ENCODE peak calls at places on chromosomes 2 and 18, in six cellular contexts. A, R, P, T, D and V are unnamed samples.

GRCh38 chr2:61714210-61714609 is 139.7 kb downstream of the FAM161A start:
- DNase-seq in A (no peak), R (no peak), P (no peak), T (no peak), D (no peak), V (no peak)

GRCh38 chr2:175575346-175576258 is 394.1 kb upstream of the ATP5MC3 start:
- DNase-seq in A (no peak), R (peak), P (no peak), T (no peak), D (no peak), V (no peak)

GRCh38 chr2:239461551-239462515 is 61.0 kb upstream of the HDAC4 start:
- DNase-seq in A (peak), R (no peak), P (no peak), T (no peak), D (peak), V (no peak)

GRCh38 chr2:213251618-213252017 is 32.6 kb upstream of the SPAG16 start:
- DNase-seq in A (no peak), R (no peak), P (peak), T (no peak), D (peak), V (peak)

GRCh38 chr18:477565-477964 is 22.9 kb downstream of the COLEC12 start:
- DNase-seq in A (no peak), R (no peak), P (peak), T (no peak), D (no peak), V (no peak)

GRCh38 chr2:138516030-138516704 is 14.6 kb downstream of the SPOPL start:
- DNase-seq in A (no peak), R (no peak), P (peak), T (no peak), D (no peak), V (peak)

GRCh38 chr2:200658278-200658864 is 72.6 kb downstream of the AOX1 start:
- DNase-seq in A (no peak), R (no peak), P (no peak), T (no peak), D (no peak), V (no peak)

GRCh38 chr2:63569740-63570139 is 18.5 kb downstream of the WDPCP start:
- DNase-seq in A (no peak), R (peak), P (no peak), T (no peak), D (no peak), V (no peak)

GRCh38 chr2:69807821-69808540 is 21.5 kb upstream of the GMCL1 start:
- DNase-seq in A (no peak), R (no peak), P (no peak), T (no peak), D (no peak), V (no peak)

GRCh38 chr2:23465138-23465537 is 80.2 kb downstream of the KLHL29 start:
- DNase-seq in A (no peak), R (no peak), P (no peak), T (no peak), D (no peak), V (no peak)

GRCh38 chr2:501130-501529 is 176.1 kb downstream of the TMEM18 start:
- DNase-seq in A (no peak), R (no peak), P (no peak), T (no peak), D (no peak), V (no peak)

GRCh38 chr2:55309441-55309840 is 40.4 kb upstream of the MTIF2 start:
- DNase-seq in A (no peak), R (no peak), P (no peak), T (no peak), D (no peak), V (peak)

GRCh38 chr18:77657651-77658308 is 408.1 kb downstream of the GALR1 start:
- DNase-seq in A (no peak), R (no peak), P (no peak), T (no peak), D (no peak), V (no peak)

GRCh38 chr2:7048762-7049294 is 131.6 kb downstream of the RNF144A start:
- DNase-seq in A (no peak), R (no peak), P (no peak), T (no peak), D (no peak), V (no peak)

GRCh38 chr2:7191927-7192326 is 274.7 kb downstream of the RNF144A start:
- DNase-seq in A (no peak), R (no peak), P (peak), T (no peak), D (no peak), V (peak)

GRCh38 chr2:112184121-112184520 is 45.9 kb downstream of the FBLN7 start:
- DNase-seq in A (no peak), R (no peak), P (no peak), T (no peak), D (no peak), V (no peak)

GRCh38 chr18:41504316-41504715 is 450.7 kb upstream of the PIK3C3 start:
- DNase-seq in A (no peak), R (no peak), P (no peak), T (no peak), D (no peak), V (no peak)

GRCh38 chr2:9145109-9145751 is 61.4 kb upstream of the ASAP2 start:
- DNase-seq in A (no peak), R (no peak), P (no peak), T (no peak), D (peak), V (peak)

GRCh38 chr2:229443869-229444268 is 172.8 kb upstream of the PID1 start:
- DNase-seq in A (no peak), R (no peak), P (no peak), T (no peak), D (no peak), V (no peak)

GRCh38 chr2:162748566-162749215 is 89.9 kb downstream of the KCNH7 start:
- DNase-seq in A (no peak), R (no peak), P (no peak), T (no peak), D (no peak), V (no peak)

GRCh38 chr2:10601866-10602566 is 87.8 kb downstream of the NOL10 start:
- DNase-seq in A (no peak), R (no peak), P (no peak), T (no peak), D (no peak), V (no peak)

GRCh38 chr2:182319556-182319955 is 107.3 kb downstream of the PDE1A start:
- DNase-seq in A (no peak), R (no peak), P (no peak), T (no peak), D (no peak), V (no peak)

GRCh38 chr2:201432038-201432437 is 19.2 kb downstream of the TRAK2 start:
- DNase-seq in A (no peak), R (no peak), P (peak), T (no peak), D (no peak), V (no peak)

GRCh38 chr2:215951558-215951957 is 61.8 kb downstream of the MREG start:
- DNase-seq in A (no peak), R (no peak), P (peak), T (no peak), D (no peak), V (no peak)

GRCh38 chr2:187799601-187800000 is 245.4 kb upstream of the TFPI start:
- DNase-seq in A (no peak), R (no peak), P (no peak), T (no peak), D (no peak), V (no peak)

GRCh38 chr2:98771771-98772521 is 41.0 kb upstream of the MGAT4A start:
- DNase-seq in A (no peak), R (no peak), P (no peak), T (no peak), D (no peak), V (no peak)

GRCh38 chr2:64177315-64177714 is 33.1 kb upstream of the PELI1 start:
- DNase-seq in A (no peak), R (no peak), P (no peak), T (no peak), D (no peak), V (no peak)

GRCh38 chr2:18910843-18911242 is 321.5 kb upstream of the NT5C1B start:
- DNase-seq in A (no peak), R (no peak), P (no peak), T (no peak), D (peak), V (no peak)

GRCh38 chr2:236659758-236660150 is 90.1 kb downstream of the ACKR3 start:
- DNase-seq in A (no peak), R (no peak), P (no peak), T (no peak), D (no peak), V (no peak)

GRCh38 chr18:48975817-48976649 is 25.3 kb upstream of the SMAD7 start:
- DNase-seq in A (no peak), R (no peak), P (no peak), T (peak), D (peak), V (no peak)

GRCh38 chr18:58605027-58606020 is 23.6 kb downstream of the ALPK2 start:
- DNase-seq in A (no peak), R (peak), P (peak), T (no peak), D (peak), V (no peak)

GRCh38 chr2:207317358-207317984 is 151.7 kb upstream of the KLF7 start:
- DNase-seq in A (no peak), R (no peak), P (no peak), T (no peak), D (no peak), V (no peak)

GRCh38 chr18:57004366-57005121 is 142.3 kb upstream of the BOD1L2 start:
- DNase-seq in A (no peak), R (peak), P (peak), T (no peak), D (peak), V (peak)

GRCh38 chr2:45946023-45946422 is 294.5 kb downstream of the PRKCE start:
- DNase-seq in A (peak), R (no peak), P (no peak), T (no peak), D (peak), V (no peak)

GRCh38 chr2:150639917-150640538 is 152.6 kb upstream of the RND3 start:
- DNase-seq in A (no peak), R (no peak), P (no peak), T (no peak), D (no peak), V (no peak)

GRCh38 chr2:95044598-95044997 is 19.1 kb downstream of the MAL start:
- DNase-seq in A (no peak), R (no peak), P (no peak), T (no peak), D (no peak), V (no peak)
- H3K27ac ChIP-seq in A (no peak), R (no peak), P (no peak), T (no peak), D (no peak), V (no peak)

GRCh38 chr18:37343542-37343851 is 222.1 kb downstream of the CELF4 start:
- DNase-seq in A (no peak), R (no peak), P (no peak), T (no peak), D (no peak), V (no peak)
- TF ChIP-seq CTCF in A (peak), R (no peak), P (no peak), T (no peak), D (no peak), V (no peak)

GRCh38 chr2:190646780-190647626 is 1.9 kb upstream of the NAB1 start:
- DNase-seq in A (no peak), R (no peak), P (no peak), T (no peak), D (no peak), V (no peak)
- H3K27ac ChIP-seq in A (peak), R (no peak), P (no peak), T (peak), D (no peak), V (no peak)

GRCh38 chr2:49616800-49617199 is 462.5 kb upstream of the FSHR start:
- DNase-seq in A (no peak), R (no peak), P (peak), T (no peak), D (no peak), V (no peak)
- TF ChIP-seq CTCF in A (peak), R (peak), P (peak), T (peak), D (peak), V (no peak)

DNA sequence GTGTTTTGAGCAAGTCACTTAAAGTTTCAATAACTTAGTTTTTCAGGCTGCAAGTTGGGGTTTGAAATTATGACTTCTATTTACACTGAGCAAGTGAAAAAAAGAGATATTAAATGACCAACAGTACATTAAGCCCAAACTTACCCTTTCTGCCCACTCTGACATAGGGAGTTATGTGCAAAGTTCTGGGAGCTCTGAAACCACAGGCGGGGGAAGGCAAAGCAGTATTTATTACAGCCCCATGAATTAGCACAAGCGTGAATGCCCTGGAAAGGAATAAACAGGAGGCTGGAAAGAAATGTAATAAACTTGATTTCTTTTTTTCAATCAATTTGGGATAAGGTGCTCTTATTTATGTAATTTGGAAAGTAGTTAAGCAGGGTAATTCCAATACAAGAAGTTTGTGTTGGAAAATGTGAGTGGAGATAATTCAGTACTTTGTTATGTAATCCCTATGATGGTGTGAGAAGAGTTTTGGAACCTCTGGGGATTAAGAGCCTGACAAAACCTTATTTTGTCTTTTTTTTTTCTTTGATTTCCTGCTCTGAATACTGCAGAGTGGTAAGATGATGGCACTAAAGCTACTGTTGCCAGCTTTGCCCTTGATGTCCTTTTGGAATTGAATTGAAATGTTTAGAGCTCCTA is 351.5 kb downstream of the ARHGAP15 start:
- DNase-seq in A (no peak), R (no peak), P (no peak), T (no peak), D (no peak), V (no peak)
- H3K27ac ChIP-seq in A (no peak), R (no peak), P (no peak), T (peak), D (no peak), V (no peak)

GRCh38 chr2:78780864-78781583 is 244.5 kb upstream of the REG3G start:
- DNase-seq in A (no peak), R (no peak), P (no peak), T (no peak), D (no peak), V (no peak)
- TF ChIP-seq CTCF in A (no peak), R (no peak), P (no peak), T (no peak), D (no peak), V (no peak)

GRCh38 chr2:27079233-27080139 is 1.1 kb downstream of the EMILIN1 start:
- DNase-seq in A (no peak), R (no peak), P (no peak), T (no peak), D (no peak), V (no peak)

GRCh38 chr2:27077231-27077630 is 1.2 kb upstream of the EMILIN1 start:
- DNase-seq in A (no peak), R (no peak), P (no peak), T (no peak), D (no peak), V (no peak)

GRCh38 chr2:27080603-27080938 is 2.2 kb downstream of the EMILIN1 start:
- DNase-seq in A (no peak), R (no peak), P (no peak), T (no peak), D (no peak), V (no peak)

GRCh38 chr2:27080140-27080469 is 1.7 kb downstream of the EMILIN1 start:
- DNase-seq in A (no peak), R (no peak), P (no peak), T (no peak), D (no peak), V (no peak)

GRCh38 chr2:27078267-27079194 is at the start of gene EMILIN1:
- DNase-seq in A (no peak), R (no peak), P (no peak), T (peak), D (no peak), V (peak)
- H3K27ac ChIP-seq in A (no peak), R (no peak), P (peak), T (peak), D (no peak), V (peak)

GRCh38 chr2:32135409-32135808 is 30.3 kb upstream of the SLC30A6 start:
- DNase-seq in A (no peak), R (no peak), P (peak), T (no peak), D (peak), V (peak)
- TF ChIP-seq CTCF in A (peak), R (no peak), P (peak), T (peak), D (peak), V (peak)